ENCODE peak calls at places on chromosomes 7 and 10, in five cellular contexts. O is LHCN-M2, E is nephron progenitor cell, U is NCI-H1092, K is C1 segment of cervical spinal cord. F is an unnamed sample.

GRCh38 chr10:104622598-104623209 is 18.4 kb upstream of the SORCS3 start:
- DNase-seq in E (peak), K (no peak), U (no peak), O (no peak), F (peak)

GRCh38 chr10:7789390-7789789 is 1.4 kb downstream of the ATP5F1C start:
- DNase-seq in E (peak), O (peak), K (no peak), U (peak), F (no peak)

GRCh38 chr7:137545059-137545730 is 201.7 kb upstream of the PTN start:
- DNase-seq in O (no peak), U (no peak), K (no peak), E (no peak), F (no peak)

GRCh38 chr10:101682172-101682825 is 12.7 kb downstream of the FBXW4 start:
- DNase-seq in K (no peak), O (peak), U (no peak), E (no peak), F (no peak)

GRCh38 chr10:6469661-6470060 is 110.4 kb downstream of the PRKCQ start:
- DNase-seq in U (no peak), K (no peak), O (no peak), E (no peak), F (no peak)

GRCh38 chr10:101826852-101827434 is 8.7 kb upstream of the OGA start:
- DNase-seq in K (no peak), E (no peak), U (no peak), O (no peak), F (no peak)

GRCh38 chr7:35993663-35994622 is 159.1 kb upstream of the EEPD1 start:
- DNase-seq in K (no peak), O (peak), E (no peak), U (no peak), F (no peak)

GRCh38 chr7:97845622-97846203 is 26.5 kb downstream of the ASNS start:
- DNase-seq in E (no peak), K (no peak), U (peak), O (peak), F (no peak)